ENCODE peak calls at places on chromosomes 2 and 18, in six cellular contexts. One of them, this sample, is unnamed.

GRCh38 chr2:212723226-212723625 is 184.6 kb upstream of the ERBB4 start:
- DNase-seq in EL: peak
- DNase-seq in fibroblast of pulmonary artery: peak
- DNase-seq in stomach: no peak
- DNase-seq in HFF-Myc: no peak
- DNase-seq in foreskin fibroblast: no peak
- DNase-seq in this sample: peak

GRCh38 chr2:205858781-205859478 is 176.6 kb downstream of the NRP2 start:
- DNase-seq in HFF-Myc: no peak
- DNase-seq in stomach: peak
- DNase-seq in fibroblast of pulmonary artery: peak
- DNase-seq in EL: peak
- DNase-seq in foreskin fibroblast: peak
- DNase-seq in this sample: peak

GRCh38 chr2:231714639-231715498 is 6.5 kb downstream of the PTMA start:
- DNase-seq in stomach: peak
- DNase-seq in foreskin fibroblast: peak
- DNase-seq in EL: peak
- DNase-seq in fibroblast of pulmonary artery: peak
- DNase-seq in HFF-Myc: no peak
- DNase-seq in this sample: no peak

GRCh38 chr18:46452820-46453219 is 204.2 kb downstream of the LOXHD1 start:
- DNase-seq in fibroblast of pulmonary artery: no peak
- DNase-seq in foreskin fibroblast: no peak
- DNase-seq in stomach: no peak
- DNase-seq in HFF-Myc: peak
- DNase-seq in EL: peak
- DNase-seq in this sample: peak

GRCh38 chr18:76499021-76499420 is 4.0 kb upstream of the ZNF516 start:
- DNase-seq in HFF-Myc: no peak
- DNase-seq in EL: no peak
- DNase-seq in stomach: no peak
- DNase-seq in foreskin fibroblast: no peak
- DNase-seq in fibroblast of pulmonary artery: no peak
- DNase-seq in this sample: no peak

GRCh38 chr18:76922107-76922506 is 99.8 kb downstream of the ZNF236 start:
- DNase-seq in stomach: peak
- DNase-seq in foreskin fibroblast: peak
- DNase-seq in EL: peak
- DNase-seq in HFF-Myc: no peak
- DNase-seq in fibroblast of pulmonary artery: peak
- DNase-seq in this sample: peak

GRCh38 chr2:205746408-205746785 is 64.1 kb downstream of the NRP2 start:
- DNase-seq in fibroblast of pulmonary artery: no peak
- DNase-seq in foreskin fibroblast: no peak
- DNase-seq in EL: no peak
- DNase-seq in HFF-Myc: no peak
- DNase-seq in stomach: peak
- DNase-seq in this sample: no peak

GRCh38 chr2:201860541-201861154 is 54.3 kb downstream of the CDK15 start:
- DNase-seq in HFF-Myc: peak
- DNase-seq in foreskin fibroblast: peak
- DNase-seq in stomach: peak
- DNase-seq in EL: peak
- DNase-seq in fibroblast of pulmonary artery: peak
- DNase-seq in this sample: peak

GRCh38 chr18:58113337-58113736 is 69.3 kb downstream of the NEDD4L start:
- DNase-seq in stomach: no peak
- DNase-seq in foreskin fibroblast: no peak
- DNase-seq in HFF-Myc: no peak
- DNase-seq in fibroblast of pulmonary artery: no peak
- DNase-seq in EL: no peak
- DNase-seq in this sample: no peak

GRCh38 chr2:170974304-170974993 is 45.4 kb downstream of the GORASP2 start:
- DNase-seq in stomach: peak
- DNase-seq in HFF-Myc: no peak
- DNase-seq in EL: peak
- DNase-seq in foreskin fibroblast: peak
- DNase-seq in fibroblast of pulmonary artery: peak
- DNase-seq in this sample: peak

GRCh38 chr2:58221909-58222308 is 19.2 kb downstream of the FANCL start:
- DNase-seq in HFF-Myc: no peak
- DNase-seq in EL: no peak
- DNase-seq in foreskin fibroblast: no peak
- DNase-seq in stomach: no peak
- DNase-seq in fibroblast of pulmonary artery: peak
- DNase-seq in this sample: no peak

GRCh38 chr2:151051584-151052220 is 210.0 kb downstream of the RBM43 start:
- DNase-seq in HFF-Myc: no peak
- DNase-seq in EL: peak
- DNase-seq in foreskin fibroblast: peak
- DNase-seq in stomach: no peak
- DNase-seq in fibroblast of pulmonary artery: peak
- DNase-seq in this sample: peak

GRCh38 chr2:208040199-208041171 is 15.2 kb upstream of the PLEKHM3 start:
- DNase-seq in fibroblast of pulmonary artery: peak
- DNase-seq in foreskin fibroblast: peak
- DNase-seq in stomach: peak
- DNase-seq in HFF-Myc: peak
- DNase-seq in EL: peak
- DNase-seq in this sample: peak

GRCh38 chr2:120853294-120854013 is 117.8 kb downstream of the GLI2 start:
- DNase-seq in stomach: no peak
- DNase-seq in EL: no peak
- DNase-seq in HFF-Myc: no peak
- DNase-seq in fibroblast of pulmonary artery: no peak
- DNase-seq in foreskin fibroblast: no peak
- DNase-seq in this sample: no peak

GRCh38 chr18:47528343-47528742 is 276.9 kb upstream of the SKOR2 start:
- DNase-seq in stomach: no peak
- DNase-seq in fibroblast of pulmonary artery: no peak
- DNase-seq in EL: no peak
- DNase-seq in HFF-Myc: no peak
- DNase-seq in foreskin fibroblast: no peak
- DNase-seq in this sample: no peak

GRCh38 chr2:98936133-98936916 is at the start of gene CRACDL:
- DNase-seq in stomach: no peak
- DNase-seq in EL: no peak
- DNase-seq in HFF-Myc: no peak
- DNase-seq in fibroblast of pulmonary artery: no peak
- DNase-seq in foreskin fibroblast: peak
- DNase-seq in this sample: no peak

GRCh38 chr2:47554311-47554905 is 151.5 kb downstream of the MSH2 start:
- DNase-seq in fibroblast of pulmonary artery: no peak
- DNase-seq in stomach: no peak
- DNase-seq in EL: no peak
- DNase-seq in HFF-Myc: no peak
- DNase-seq in foreskin fibroblast: no peak
- DNase-seq in this sample: no peak

GRCh38 chr2:34529965-34530364 is 930.9 kb upstream of the FAM98A start:
- DNase-seq in HFF-Myc: no peak
- DNase-seq in EL: no peak
- DNase-seq in foreskin fibroblast: no peak
- DNase-seq in stomach: no peak
- DNase-seq in fibroblast of pulmonary artery: no peak
- DNase-seq in this sample: no peak

GRCh38 chr2:4085186-4085585 is 381.8 kb downstream of the DCDC2C start:
- DNase-seq in stomach: no peak
- DNase-seq in foreskin fibroblast: no peak
- DNase-seq in fibroblast of pulmonary artery: no peak
- DNase-seq in HFF-Myc: no peak
- DNase-seq in EL: no peak
- DNase-seq in this sample: no peak

GRCh38 chr2:237618449-237618848 is 8.9 kb upstream of the LRRFIP1 start:
- DNase-seq in fibroblast of pulmonary artery: peak
- DNase-seq in foreskin fibroblast: peak
- DNase-seq in EL: no peak
- DNase-seq in stomach: no peak
- DNase-seq in HFF-Myc: no peak
- DNase-seq in this sample: peak

GRCh38 chr18:3623769-3624545 is 174.0 kb downstream of the TGIF1 start:
- DNase-seq in EL: peak
- DNase-seq in HFF-Myc: peak
- DNase-seq in foreskin fibroblast: peak
- DNase-seq in stomach: peak
- DNase-seq in fibroblast of pulmonary artery: peak
- DNase-seq in this sample: peak

GRCh38 chr2:148948865-148949264 is 73.8 kb downstream of the KIF5C start:
- DNase-seq in stomach: no peak
- DNase-seq in fibroblast of pulmonary artery: no peak
- DNase-seq in EL: no peak
- DNase-seq in foreskin fibroblast: no peak
- DNase-seq in HFF-Myc: no peak
- DNase-seq in this sample: no peak